ENCODE peak calls at places on chromosomes 11 and 22, in nine cellular contexts. W is cardiac fibroblast; A is cardiac muscle cell; Q is NAMALWA; V is left ventricle myocardium inferior; O is A549; P is endothelial cell; T is effector memory CD8-positive, alpha-beta T cell; N is SJSA1. K is an unnamed sample.

GRCh38 chr11:120646206-120646605 is 134.7 kb downstream of the GRIK4 start:
- DNase-seq in N (no peak), A (no peak), O (no peak), P (no peak), W (no peak), V (no peak), Q (no peak), T (no peak), K (no peak)

GRCh38 chr11:110317516-110317932 is 21.1 kb upstream of the RDX start:
- DNase-seq in P (no peak), N (no peak), A (peak), V (no peak), Q (no peak), W (peak), T (no peak), O (no peak), K (no peak)

GRCh38 chr11:112778091-112778889 is 182.9 kb upstream of the NCAM1 start:
- DNase-seq in T (no peak), P (no peak), V (no peak), W (no peak), Q (no peak), A (peak), N (no peak), O (no peak), K (no peak)

GRCh38 chr22:35918466-35918865 is 110.2 kb downstream of the RBFOX2 start:
- DNase-seq in O (no peak), W (peak), N (no peak), V (no peak), Q (no peak), T (no peak), P (no peak), A (no peak), K (no peak)

GRCh38 chr11:85040166-85040565 is 587.0 kb downstream of the DLG2 start:
- DNase-seq in V (no peak), O (no peak), W (no peak), P (no peak), Q (no peak), N (no peak), T (no peak), A (no peak), K (no peak)

GRCh38 chr11:4063348-4063747 is 31.3 kb upstream of the RRM1 start:
- DNase-seq in P (no peak), Q (no peak), A (no peak), V (no peak), T (no peak), O (no peak), W (no peak), N (no peak), K (no peak)

GRCh38 chr11:73965076-73965763 is 14.4 kb downstream of the DNAJB13 start:
- DNase-seq in T (no peak), Q (peak), P (no peak), N (no peak), W (peak), V (no peak), A (no peak), O (no peak), K (no peak)

GRCh38 chr11:63760487-63761079 is 8.0 kb downstream of the ZFTA start:
- DNase-seq in Q (no peak), A (no peak), V (no peak), N (no peak), P (no peak), T (no peak), W (no peak), O (no peak), K (no peak)

GRCh38 chr22:36867695-36868094 is 6.9 kb downstream of the NCF4 start:
- DNase-seq in O (no peak), V (no peak), Q (no peak), N (no peak), W (no peak), P (no peak), A (no peak), T (no peak), K (no peak)

GRCh38 chr22:40499187-40499753 is 128.9 kb downstream of the SGSM3 start:
- DNase-seq in W (peak), Q (no peak), N (peak), A (no peak), O (peak), V (no peak), P (no peak), T (no peak), K (no peak)

GRCh38 chr11:77557553-77557952 is 32.2 kb upstream of the AQP11 start:
- DNase-seq in O (no peak), Q (peak), W (no peak), P (peak), N (no peak), A (peak), V (no peak), T (no peak), K (no peak)

GRCh38 chr11:1335811-1336761 is 26.7 kb upstream of the TOLLIP start:
- DNase-seq in V (peak), N (no peak), W (peak), T (peak), A (peak), Q (peak), O (no peak), P (peak), K (peak)

GRCh38 chr22:17794726-17795125 is 20.5 kb upstream of the BID start:
- DNase-seq in Q (no peak), V (no peak), N (no peak), O (no peak), A (no peak), T (no peak), W (no peak), P (no peak), K (no peak)

GRCh38 chr22:49334976-49335375 is 492.7 kb downstream of the BRD1 start:
- DNase-seq in N (no peak), A (no peak), P (no peak), Q (no peak), W (no peak), V (no peak), O (no peak), T (no peak), K (no peak)

GRCh38 chr22:45886502-45886901 is 90.5 kb downstream of the WNT7B start:
- DNase-seq in Q (no peak), O (no peak), T (no peak), P (no peak), W (no peak), A (no peak), V (peak), N (no peak), K (no peak)

GRCh38 chr11:91871791-91872190 is 352.8 kb upstream of the FAT3 start:
- DNase-seq in W (no peak), V (no peak), N (no peak), T (no peak), P (no peak), A (no peak), Q (no peak), O (no peak), K (no peak)

GRCh38 chr11:95688501-95689222 is 100.9 kb downstream of the FAM76B start:
- DNase-seq in A (no peak), P (no peak), W (no peak), T (no peak), Q (no peak), N (no peak), V (no peak), O (no peak), K (no peak)

GRCh38 chr22:49749227-49749626 is 78.4 kb downstream of the BRD1 start:
- DNase-seq in W (no peak), O (no peak), P (no peak), N (no peak), Q (no peak), V (no peak), A (no peak), T (no peak), K (no peak)

GRCh38 chr11:95605271-95605940 is 184.2 kb downstream of the FAM76B start:
- DNase-seq in O (no peak), Q (peak), V (no peak), W (no peak), T (no peak), P (no peak), A (no peak), N (no peak), K (no peak)

GRCh38 chr11:130413383-130414106 is 14.9 kb downstream of the ADAMTS8 start:
- DNase-seq in N (peak), A (no peak), W (peak), P (no peak), T (no peak), Q (no peak), V (no peak), O (peak), K (no peak)

GRCh38 chr11:126329644-126330200 is 25.8 kb upstream of the ST3GAL4 start:
- DNase-seq in W (no peak), T (peak), Q (no peak), A (no peak), N (no peak), O (no peak), V (no peak), P (no peak), K (no peak)

GRCh38 chr11:20631525-20632168 is 32.2 kb downstream of the SLC6A5 start:
- DNase-seq in T (no peak), V (no peak), Q (no peak), O (no peak), P (no peak), N (no peak), A (no peak), W (no peak), K (no peak)

GRCh38 chr22:27150530-27150909 is 493.1 kb downstream of the MIAT start:
- DNase-seq in W (no peak), O (no peak), N (no peak), V (no peak), T (no peak), P (no peak), Q (no peak), A (no peak), K (no peak)

GRCh38 chr11:130882138-130882551 is 34.1 kb downstream of the SNX19 start:
- DNase-seq in Q (no peak), O (no peak), A (no peak), W (no peak), V (peak), N (no peak), P (no peak), T (no peak), K (no peak)

GRCh38 chr11:59767212-59767611 is 12.0 kb downstream of the STX3 start:
- DNase-seq in A (no peak), V (no peak), N (no peak), T (peak), O (no peak), Q (no peak), P (no peak), W (no peak), K (no peak)

GRCh38 chr11:109302591-109303334 is 119.2 kb upstream of the C11orf87 start:
- DNase-seq in N (no peak), T (no peak), V (no peak), P (no peak), A (no peak), O (no peak), Q (no peak), W (no peak), K (no peak)

GRCh38 chr22:46830001-46830715 is 67.7 kb downstream of the TBC1D22A start:
- DNase-seq in O (peak), W (peak), P (no peak), Q (no peak), V (peak), A (no peak), T (no peak), N (peak), K (no peak)

GRCh38 chr11:55357560-55358184 is 10.1 kb upstream of the OR4A15 start:
- DNase-seq in O (no peak), T (no peak), P (no peak), N (no peak), A (no peak), Q (peak), W (no peak), V (no peak), K (no peak)